ENCODE peak calls at places on chromosomes 5 and 9, in five cellular contexts. O is mesenchymal stem cell, Q is IMR-90, V is neuronal stem cell, T is mesendoderm. E is an unnamed sample.

GRCh38 chr5:37054391-37054790 is 177.8 kb downstream of the NIPBL start:
- DNase-seq in O (no peak), Q (no peak), V (no peak), T (no peak), E (no peak)

GRCh38 chr9:127919253-127919815 is 2.5 kb upstream of the ST6GALNAC4 start:
- DNase-seq in O (peak; percentile 100), Q (peak; percentile 99), V (no peak), T (peak; percentile 81), E (no peak)

GRCh38 chr5:40224421-40224820 is 455.3 kb upstream of the PTGER4 start:
- DNase-seq in O (no peak), Q (peak; percentile 75), V (no peak), T (no peak), E (no peak)

GRCh38 chr9:107639426-107639825 is 149.9 kb upstream of the KLF4 start:
- DNase-seq in O (no peak), Q (no peak), V (no peak), T (no peak), E (no peak)

GRCh38 chr5:555058-555623 is 30.9 kb upstream of the SLC9A3 start:
- DNase-seq in O (no peak), Q (no peak), V (no peak), T (no peak), E (no peak)

GRCh38 chr5:66230551-66230950 is 86.5 kb downstream of the SREK1 start:
- DNase-seq in O (peak; percentile 62), Q (no peak), V (no peak), T (peak; percentile 88), E (peak; percentile 67)

GRCh38 chr5:180852510-180852909 is 8.6 kb downstream of the ZFP62 start:
- DNase-seq in O (no peak), Q (peak; percentile 31), V (no peak), T (no peak), E (no peak)

GRCh38 chr9:107397076-107398049 is 92.2 kb downstream of the KLF4 start:
- DNase-seq in O (no peak), Q (peak; percentile 37), V (no peak), T (no peak), E (no peak)

GRCh38 chr5:36090033-36090432 is 23.4 kb upstream of the UGT3A2 start:
- DNase-seq in O (peak; percentile 48), Q (peak; percentile 17), V (no peak), T (peak; percentile 95), E (peak; percentile 86)

GRCh38 chr9:3032898-3033297 is 189.0 kb upstream of the PUM3 start:
- DNase-seq in O (no peak), Q (no peak), V (no peak), T (no peak), E (no peak)

GRCh38 chr5:72817076-72817476 is 615 bp downstream of the TNPO1 start:
- DNase-seq in O (peak; percentile 86), Q (peak; percentile 88), V (no peak), T (no peak), E (peak; percentile 52)

GRCh38 chr5:79878721-79879336 is 112.2 kb downstream of the MTX3 start:
- DNase-seq in O (peak; percentile 1), Q (no peak), V (no peak), T (peak; percentile 51), E (peak; percentile 56)

GRCh38 chr5:148911386-148911785 is 85.0 kb downstream of the ADRB2 start:
- DNase-seq in O (no peak), Q (no peak), V (no peak), T (no peak), E (no peak)

GRCh38 chr9:122807271-122807900 is 7.5 kb downstream of the OR1K1 start:
- DNase-seq in O (no peak), Q (peak; percentile 42), V (no peak), T (no peak), E (no peak)

GRCh38 chr5:59923465-59923864 is 29.9 kb upstream of the PDE4D start:
- DNase-seq in O (peak; percentile 21), Q (peak; percentile 30), V (no peak), T (peak; percentile 47), E (no peak)

GRCh38 chr9:91047529-91047928 is 245.9 kb downstream of the SYK start:
- DNase-seq in O (no peak), Q (no peak), V (no peak), T (no peak), E (no peak)

GRCh38 chr9:127021664-127022337 is 100.6 kb downstream of the ANGPTL2 start:
- DNase-seq in O (peak; percentile 76), Q (peak; percentile 100), V (no peak), T (no peak), E (no peak)

GRCh38 chr9:113511047-113511521 is 47.6 kb downstream of the RGS3 start:
- DNase-seq in O (no peak), Q (no peak), V (no peak), T (no peak), E (no peak)

GRCh38 chr5:135127604-135128240 is 93.7 kb upstream of the PITX1 start:
- DNase-seq in O (peak; percentile 93), Q (peak; percentile 93), V (no peak), T (no peak), E (no peak)

GRCh38 chr5:135398160-135398854 is 724 bp downstream of the MACROH2A1 start:
- DNase-seq in O (peak; percentile 49), Q (no peak), V (peak; percentile 44), T (peak; percentile 90), E (peak; percentile 58)

GRCh38 chr5:671459-672328 is 21.5 kb downstream of the TPPP start:
- DNase-seq in O (peak; percentile 81), Q (peak; percentile 26), V (peak; percentile 58), T (peak; percentile 80), E (peak; percentile 82)

GRCh38 chr5:176541338-176542134 is 4.3 kb upstream of the RNF44 start:
- DNase-seq in O (peak; percentile 34), Q (no peak), V (no peak), T (peak; percentile 90), E (peak; percentile 91)

GRCh38 chr5:95424526-95424925 is 33.4 kb downstream of the FAM81B start:
- DNase-seq in O (no peak), Q (no peak), V (no peak), T (no peak), E (no peak)

GRCh38 chr9:114259800-114260523 is 62.9 kb upstream of the ORM1 start:
- DNase-seq in O (no peak), Q (no peak), V (no peak), T (no peak), E (no peak)

GRCh38 chr9:96554801-96555566 is 64.7 kb downstream of the CDC14B start:
- DNase-seq in O (peak; percentile 24), Q (peak; percentile 62), V (no peak), T (no peak), E (no peak)

GRCh38 chr5:127920936-127921335 is 162.6 kb upstream of the SLC12A2 start:
- DNase-seq in O (no peak), Q (no peak), V (no peak), T (no peak), E (no peak)

GRCh38 chr5:97062046-97062445 is 80.4 kb downstream of the LIX1 start:
- DNase-seq in O (no peak), Q (no peak), V (no peak), T (no peak), E (peak; percentile 42)

GRCh38 chr9:13705913-13706312 is 426.4 kb upstream of the MPDZ start:
- DNase-seq in O (peak; percentile 94), Q (peak; percentile 25), V (no peak), T (peak; percentile 69), E (no peak)

GRCh38 chr5:2996687-2997086 is 245.2 kb upstream of the IRX2 start:
- DNase-seq in O (no peak), Q (no peak), V (no peak), T (no peak), E (no peak)

GRCh38 chr5:95111141-95111540 is 173.8 kb downstream of the MCTP1 start:
- DNase-seq in O (no peak), Q (no peak), V (no peak), T (no peak), E (no peak)

GRCh38 chr5:95332179-95332578 is 47.3 kb upstream of the MCTP1 start:
- DNase-seq in O (no peak), Q (no peak), V (no peak), T (no peak), E (no peak)

GRCh38 chr9:71608825-71609452 is 159.4 kb downstream of the CEMIP2 start:
- DNase-seq in O (no peak), Q (peak; percentile 19), V (peak; percentile 29), T (peak; percentile 76), E (peak; percentile 45)
- H3K18ac ChIP-seq in O (peak overlapping the region; percentile 4), Q (no peak overlapping the region), V (no peak overlapping the region), T (no peak overlapping the region), E (no peak overlapping the region)

GRCh38 chr9:129471201-129472019 is 149.5 kb downstream of the C9orf50 start:
- DNase-seq in O (no peak), Q (no peak), V (no peak), T (no peak), E (no peak)
- H3K18ac ChIP-seq in O (no peak overlapping the region), Q (no peak overlapping the region), V (peak overlapping the region; percentile 23), T (no peak overlapping the region), E (no peak overlapping the region)

GRCh38 chr5:151571270-151572173 is 19.6 kb downstream of the FAT2 start:
- DNase-seq in O (no peak), Q (no peak), V (no peak), T (no peak), E (no peak)
- H3K18ac ChIP-seq in O (no peak overlapping the region), Q (no peak overlapping the region), V (peak overlapping the region; percentile 78), T (no peak overlapping the region), E (no peak overlapping the region)

GRCh38 chr5:163504091-163504931 is 1.1 kb upstream of the MAT2B start:
- DNase-seq in O (peak; percentile 80), Q (peak; percentile 52), V (peak; percentile 27), T (peak; percentile 69), E (no peak)

GRCh38 chr5:163505049-163505474 is 357 bp upstream of the MAT2B start:
- DNase-seq in O (no peak), Q (no peak), V (no peak), T (no peak), E (no peak)

GRCh38 chr5:163503106-163504090 is 2.0 kb upstream of the MAT2B start:
- DNase-seq in O (peak; percentile 84), Q (peak; percentile 82), V (peak; percentile 48), T (peak; percentile 97), E (peak; percentile 89)

GRCh38 chr5:163506726-163507125 is 1.3 kb downstream of the MAT2B start:
- DNase-seq in O (peak; percentile 61), Q (peak; percentile 67), V (no peak), T (no peak), E (no peak)

GRCh38 chr5:163505475-163506457 is at the start of gene MAT2B:
- DNase-seq in O (peak; percentile 96), Q (peak; percentile 91), V (peak; percentile 92), T (peak; percentile 98), E (peak; percentile 95)
- H3K18ac ChIP-seq in O (peak within 1 kb of the TSS; percentile 98), Q (peak within 1 kb of the TSS; percentile 77), V (peak within 1 kb of the TSS; percentile 98), T (peak within 1 kb of the TSS; percentile 71), E (peak within 1 kb of the TSS; percentile 92)

GRCh38 chr5:157533011-157533481 is 42.5 kb downstream of the ADAM19 start:
- DNase-seq in O (no peak), Q (no peak), V (no peak), T (no peak), E (no peak)
- H3K18ac ChIP-seq in O (no peak overlapping the region), Q (no peak overlapping the region), V (no peak overlapping the region), T (no peak overlapping the region), E (no peak overlapping the region)

E was measured in H9.